ENCODE peak calls at places on chromosome 4, in seven cellular contexts. One of them, this sample, is unnamed.

GRCh38 chr4:20565075-20565721 is 135.1 kb upstream of the PACRGL start:
- DNase-seq in NCI-H2107: no peak
- DNase-seq in M059J: peak
- DNase-seq in stromal cell of bone marrow: no peak
- DNase-seq in ELF-1: no peak
- DNase-seq in non-pigmented ciliary epithelial cell: no peak
- DNase-seq in DMS153: no peak
- DNase-seq in this sample: no peak

GRCh38 chr4:141919648-141920047 is 283.3 kb downstream of the IL15 start:
- DNase-seq in ELF-1: no peak
- DNase-seq in non-pigmented ciliary epithelial cell: no peak
- DNase-seq in M059J: no peak
- DNase-seq in NCI-H2107: no peak
- DNase-seq in DMS153: no peak
- DNase-seq in stromal cell of bone marrow: no peak
- DNase-seq in this sample: no peak

GRCh38 chr4:108555701-108556100 is 64.7 kb upstream of the RPL34 start:
- DNase-seq in DMS153: no peak
- DNase-seq in stromal cell of bone marrow: peak
- DNase-seq in M059J: peak
- DNase-seq in NCI-H2107: no peak
- DNase-seq in ELF-1: no peak
- DNase-seq in non-pigmented ciliary epithelial cell: no peak
- DNase-seq in this sample: no peak

GRCh38 chr4:168784786-168785461 is 225.1 kb downstream of the CBR4 start:
- DNase-seq in non-pigmented ciliary epithelial cell: no peak
- DNase-seq in DMS153: no peak
- DNase-seq in ELF-1: no peak
- DNase-seq in M059J: peak
- DNase-seq in stromal cell of bone marrow: no peak
- DNase-seq in NCI-H2107: no peak
- DNase-seq in this sample: no peak

GRCh38 chr4:52038109-52038912 is at the start of gene SGCB:
- DNase-seq in NCI-H2107: no peak
- DNase-seq in DMS153: no peak
- DNase-seq in non-pigmented ciliary epithelial cell: no peak
- DNase-seq in ELF-1: peak
- DNase-seq in stromal cell of bone marrow: no peak
- DNase-seq in M059J: peak
- DNase-seq in this sample: no peak

GRCh38 chr4:3362431-3363287 is 69.8 kb downstream of the RGS12 start:
- DNase-seq in ELF-1: no peak
- DNase-seq in NCI-H2107: no peak
- DNase-seq in M059J: no peak
- DNase-seq in non-pigmented ciliary epithelial cell: no peak
- DNase-seq in stromal cell of bone marrow: no peak
- DNase-seq in DMS153: no peak
- DNase-seq in this sample: no peak

GRCh38 chr4:176309772-176310171 is 10.0 kb upstream of the SPCS3 start:
- DNase-seq in ELF-1: no peak
- DNase-seq in M059J: peak
- DNase-seq in stromal cell of bone marrow: no peak
- DNase-seq in DMS153: no peak
- DNase-seq in non-pigmented ciliary epithelial cell: no peak
- DNase-seq in NCI-H2107: no peak
- DNase-seq in this sample: no peak

GRCh38 chr4:146520894-146521542 is 722 bp downstream of the SLC10A7 start:
- DNase-seq in M059J: peak
- DNase-seq in stromal cell of bone marrow: peak
- DNase-seq in non-pigmented ciliary epithelial cell: no peak
- DNase-seq in ELF-1: peak
- DNase-seq in NCI-H2107: no peak
- DNase-seq in DMS153: peak
- DNase-seq in this sample: peak

GRCh38 chr4:154164931-154165839 is 326.4 kb downstream of the DCHS2 start:
- DNase-seq in non-pigmented ciliary epithelial cell: peak
- DNase-seq in ELF-1: no peak
- DNase-seq in DMS153: no peak
- DNase-seq in M059J: peak
- DNase-seq in stromal cell of bone marrow: peak
- DNase-seq in NCI-H2107: no peak
- DNase-seq in this sample: peak

GRCh38 chr4:33543941-33544450 is 2700.3 kb downstream of the ARAP2 start:
- DNase-seq in non-pigmented ciliary epithelial cell: no peak
- DNase-seq in DMS153: no peak
- DNase-seq in M059J: peak
- DNase-seq in ELF-1: no peak
- DNase-seq in stromal cell of bone marrow: no peak
- DNase-seq in NCI-H2107: no peak
- DNase-seq in this sample: no peak

GRCh38 chr4:112196446-112196845 is 35.1 kb upstream of the AP1AR start:
- DNase-seq in non-pigmented ciliary epithelial cell: no peak
- DNase-seq in NCI-H2107: no peak
- DNase-seq in ELF-1: no peak
- DNase-seq in M059J: no peak
- DNase-seq in stromal cell of bone marrow: no peak
- DNase-seq in DMS153: no peak
- DNase-seq in this sample: no peak

GRCh38 chr4:20266215-20267082 is 14.7 kb downstream of the SLIT2 start:
- DNase-seq in M059J: no peak
- DNase-seq in DMS153: no peak
- DNase-seq in ELF-1: no peak
- DNase-seq in NCI-H2107: no peak
- DNase-seq in stromal cell of bone marrow: no peak
- DNase-seq in non-pigmented ciliary epithelial cell: no peak
- DNase-seq in this sample: no peak

GRCh38 chr4:171983935-171984805 is 171.0 kb downstream of the GALNTL6 start:
- DNase-seq in stromal cell of bone marrow: no peak
- DNase-seq in NCI-H2107: no peak
- DNase-seq in M059J: no peak
- DNase-seq in non-pigmented ciliary epithelial cell: peak
- DNase-seq in ELF-1: peak
- DNase-seq in DMS153: no peak
- DNase-seq in this sample: no peak